ENCODE peak calls at places on chromosomes 5 and 9, in five cellular contexts. I is fibroblast of lung, H is IMR-90, X is hepatocyte, R is SK-N-SH. Q is an unnamed sample. For H3K4me1 and H4K20me1, the result is how much of the 10 kb centered on the place peaks cover.

GRCh38 chr9:35609820-35610163 is 4.7 kb downstream of the TESK1 start:
- DNase-seq in I (no peak), R (no peak), X (no peak), H (no peak), Q (no peak)

GRCh38 chr9:108664309-108665255 is 191.2 kb downstream of the ACTL7B start:
- DNase-seq in H (no peak), I (no peak), R (no peak), X (peak), Q (no peak)

GRCh38 chr9:130051855-130052254 is 1.9 kb upstream of the GPR107 start:
- DNase-seq in H (no peak), I (no peak), X (peak), R (no peak), Q (no peak)

GRCh38 chr5:20305463-20305862 is 317.5 kb upstream of the CDH18 start:
- DNase-seq in X (no peak), R (no peak), I (no peak), H (no peak), Q (no peak)

GRCh38 chr9:100064872-100065581 is 33.8 kb downstream of the ERP44 start:
- DNase-seq in R (no peak), X (no peak), H (peak), I (peak), Q (no peak)

GRCh38 chr9:118306773-118307172 is 602.6 kb downstream of the TLR4 start:
- DNase-seq in X (no peak), R (no peak), H (no peak), I (no peak), Q (no peak)

GRCh38 chr5:98839469-98840383 is 66.3 kb downstream of the RGMB start:
- DNase-seq in R (peak), I (peak), X (no peak), H (no peak), Q (peak)

GRCh38 chr9:92097997-92098482 is 17.2 kb downstream of the SPTLC1 start:
- DNase-seq in X (no peak), R (no peak), H (peak), I (peak), Q (no peak)

GRCh38 chr9:5364294-5364990 is 24.8 kb upstream of the RLN1 start:
- DNase-seq in X (no peak), I (peak), R (no peak), H (peak), Q (no peak)

GRCh38 chr9:106921341-106921899 is 58.5 kb downstream of the ZNF462 start:
- DNase-seq in H (peak), I (peak), X (peak), R (peak), Q (no peak)

GRCh38 chr9:32350682-32351081 is 33.8 kb upstream of the ACO1 start:
- DNase-seq in H (peak), R (no peak), I (peak), X (peak), Q (no peak)

GRCh38 chr5:121156565-121156964 is 692.5 kb downstream of the PRR16 start:
- DNase-seq in R (no peak), H (no peak), X (no peak), I (no peak), Q (no peak)

GRCh38 chr5:178145965-178146820 is 7.5 kb downstream of the NHP2 start:
- DNase-seq in H (peak), R (peak), X (peak), I (peak), Q (peak)

GRCh38 chr5:174553556-174553955 is 170.8 kb upstream of the MSX2 start:
- DNase-seq in I (no peak), R (no peak), H (no peak), X (no peak), Q (no peak)

GRCh38 chr5:131384181-131384580 is 120.3 kb downstream of the CDC42SE2 start:
- DNase-seq in R (no peak), I (no peak), X (no peak), H (no peak), Q (no peak)

GRCh38 chr5:8136271-8136670 is 267.3 kb downstream of the MTRR start:
- DNase-seq in X (no peak), I (no peak), R (no peak), H (no peak), Q (no peak)

GRCh38 chr5:132776077-132776931 is 735 bp downstream of the SEPTIN8 start:
- DNase-seq in X (peak), I (peak), R (peak), H (no peak), Q (no peak)

GRCh38 chr9:76374702-76375543 is 19.3 kb downstream of the RFK start:
- DNase-seq in H (peak), X (peak), R (no peak), I (peak), Q (peak)

DNA sequence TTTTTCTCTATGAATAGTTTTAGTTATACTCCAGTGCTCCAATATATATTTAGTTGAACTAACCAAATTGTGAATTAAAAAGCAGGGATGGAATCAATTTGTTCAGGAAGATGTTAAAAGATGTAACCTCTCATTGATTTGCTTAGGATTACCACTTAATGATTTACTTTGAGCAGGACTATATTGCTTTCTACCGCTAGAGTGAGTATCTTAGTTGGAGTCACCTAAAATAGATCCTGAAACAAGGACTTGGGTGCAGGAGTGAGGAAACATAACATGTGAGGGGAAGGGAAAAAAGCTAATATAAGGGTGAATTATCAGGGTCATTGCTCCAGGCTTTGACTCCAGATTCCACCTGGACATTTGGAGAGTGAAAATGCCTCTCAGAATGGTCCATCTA is 2277.4 kb upstream of the C9orf72 start:
- DNase-seq in H (no peak), X (no peak), R (no peak), I (no peak), Q (no peak)
- H2AFZ ChIP-seq in H (no peak), X (no peak), R (no peak), I (no peak), Q (no peak)

GRCh38 chr5:72619251-72619650 is 112.0 kb upstream of the ZNF366 start:
- DNase-seq in X (no peak), H (no peak), R (no peak), I (no peak), Q (no peak)

GRCh38 chr5:72622152-72622760 is 115.0 kb upstream of the ZNF366 start:
- DNase-seq in X (no peak), H (no peak), R (no peak), I (no peak), Q (no peak)

GRCh38 chr5:72623936-72624335 is 116.7 kb upstream of the ZNF366 start:
- DNase-seq in H (no peak), R (no peak), I (no peak), X (no peak), Q (no peak)

GRCh38 chr5:72619677-72620076 is 112.5 kb upstream of the ZNF366 start:
- DNase-seq in X (no peak), I (no peak), H (no peak), R (no peak), Q (no peak)

DNA sequence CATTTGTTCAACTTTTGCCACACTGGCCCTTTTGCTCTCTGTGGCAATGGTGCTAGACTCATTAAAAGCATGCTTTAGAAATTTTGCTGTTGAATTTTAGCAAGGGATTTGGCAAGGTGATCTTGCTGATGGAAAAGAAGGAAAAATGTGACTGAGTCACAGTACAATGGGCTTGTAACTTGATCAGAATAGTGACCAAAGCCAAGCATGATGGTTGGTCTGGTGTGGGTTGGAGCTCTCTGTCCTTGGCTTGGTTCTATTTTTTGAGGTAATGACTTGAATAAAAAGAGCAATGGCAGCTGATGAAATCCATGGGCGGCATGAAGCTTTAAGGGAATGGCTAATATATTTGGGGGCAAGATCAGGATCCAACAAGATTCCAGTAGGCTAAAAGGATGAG is 114.4 kb upstream of the ZNF366 start:
- DNase-seq in R (no peak), H (no peak), X (no peak), I (no peak), Q (no peak)
- H3K4me1 ChIP-seq in R (under half), H (under half), X (under half), I (under half), Q (under half)

DNA sequence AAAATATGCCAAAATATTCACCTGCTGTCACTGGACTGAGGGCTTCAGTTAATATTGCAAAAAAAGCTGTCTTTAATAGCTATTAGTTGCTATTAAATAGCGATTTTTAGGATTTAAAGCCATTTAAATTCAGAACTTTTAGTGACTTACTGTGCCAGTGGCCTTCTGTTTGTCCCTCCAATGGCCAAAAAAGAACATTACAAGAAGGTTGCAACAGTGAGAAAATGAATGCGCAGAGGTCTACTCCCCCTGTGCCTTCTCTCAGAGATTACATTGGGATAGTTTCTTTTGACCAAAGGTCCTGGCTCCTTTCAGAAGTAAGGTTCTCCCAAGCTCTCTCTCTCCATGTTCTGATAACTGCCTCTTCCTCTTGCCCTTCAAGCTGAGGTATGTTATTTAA is 930.3 kb upstream of the ARRDC3 start:
- DNase-seq in X (no peak), R (no peak), H (no peak), I (no peak), Q (no peak)
- H4K20me1 ChIP-seq in X (under half), R (under half), H (under half), I (under half), Q (under half)

GRCh38 chr5:165714594-165714993 is 2209.2 kb downstream of the MAT2B start:
- DNase-seq in X (no peak), R (no peak), I (no peak), H (no peak), Q (no peak)
- H2AFZ ChIP-seq in X (no peak), R (no peak), I (no peak), H (no peak), Q (no peak)

GRCh38 chr5:61901997-61902396 is 404.0 kb upstream of the KIF2A start:
- DNase-seq in X (no peak), I (no peak), R (no peak), H (no peak), Q (no peak)

GRCh38 chr5:61897251-61897650 is 408.8 kb upstream of the KIF2A start:
- DNase-seq in H (no peak), X (no peak), I (no peak), R (no peak), Q (no peak)

GRCh38 chr5:61894046-61894445 is 412.0 kb upstream of the KIF2A start:
- DNase-seq in R (no peak), X (no peak), H (no peak), I (no peak), Q (no peak)

GRCh38 chr5:61896811-61897210 is 409.2 kb upstream of the KIF2A start:
- DNase-seq in I (no peak), H (no peak), X (no peak), R (no peak), Q (no peak)
- H3K4me1 ChIP-seq in I (under half), H (under half), X (under half), R (under half), Q (under half)

DNA sequence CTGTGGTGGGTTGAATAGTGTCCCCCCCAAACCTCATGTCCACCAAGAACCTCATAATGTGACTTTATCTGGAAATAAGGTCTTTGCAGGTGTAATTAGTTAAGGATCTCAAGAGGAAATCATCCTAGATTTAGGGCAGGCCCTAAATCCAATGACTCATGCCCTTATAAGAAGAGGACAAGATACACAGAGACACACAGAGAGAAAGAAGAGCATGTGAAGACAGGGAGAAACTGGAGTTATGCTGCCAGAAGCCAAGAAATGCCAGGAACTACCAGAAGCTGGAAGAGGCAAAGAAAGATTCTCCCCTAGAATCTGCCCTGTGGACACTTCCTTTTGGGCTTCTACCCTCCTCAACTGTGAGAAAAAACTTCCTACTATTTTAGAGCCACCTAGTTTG is 8.8 kb downstream of the FAM13B start:
- DNase-seq in I (no peak), R (no peak), H (peak), X (no peak), Q (no peak)
- H4K20me1 ChIP-seq in I (under half), R (half or more), H (half or more), X (half or more), Q (under half)

GRCh38 chr5:78887384-78888118 is 97.6 kb downstream of the ARSB start:
- DNase-seq in H (peak), R (no peak), I (no peak), X (no peak), Q (no peak)
- H2AFZ ChIP-seq in H (no peak), R (no peak), I (no peak), X (no peak), Q (no peak)

GRCh38 chr9:132242621-132243155 is 80.8 kb downstream of the NTNG2 start:
- DNase-seq in I (no peak), H (no peak), X (no peak), R (no peak), Q (peak)
- H3K4me1 ChIP-seq in I (under half), H (under half), X (under half), R (under half), Q (under half)